ENCODE peak calls at places on chromosome 15, in nine cellular contexts. K is left lung, O is transverse colon, J is uterus, Y is neuronal stem cell, Q is adrenal gland, F is spleen, S is left ventricle myocardium inferior, G is stomach. R is an unnamed sample.

GRCh38 chr15:23497710-23498111 is 50.7 kb upstream of the GOLGA6L2 start:
- DNase-seq in O (no peak), F (no peak), J (no peak), Y (no peak), K (no peak), S (no peak), G (no peak), Q (no peak), R (no peak)

GRCh38 chr15:91552555-91552954 is 301.0 kb upstream of the SLCO3A1 start:
- DNase-seq in O (no peak), J (no peak), K (no peak), F (no peak), G (no peak), S (no peak), Y (no peak), Q (no peak), R (no peak)

GRCh38 chr15:78840661-78841060 is 29.4 kb upstream of the ADAMTS7 start:
- DNase-seq in S (no peak), Y (no peak), J (no peak), K (no peak), O (no peak), G (no peak), Q (no peak), F (peak; percentile 69), R (peak; percentile 76)

GRCh38 chr15:49494842-49495241 is 71.8 kb downstream of the FGF7 start:
- DNase-seq in O (no peak), G (no peak), S (no peak), K (no peak), J (no peak), Y (no peak), Q (no peak), F (no peak), R (no peak)

GRCh38 chr15:41936649-41937567 is 35.4 kb downstream of the EHD4 start:
- DNase-seq in F (peak; percentile 86), Y (no peak), G (peak; percentile 48), O (peak; percentile 46), K (no peak), S (no peak), J (no peak), Q (peak; percentile 60), R (no peak)

GRCh38 chr15:95684693-95685115 is 645.8 kb upstream of the NR2F2 start:
- DNase-seq in K (no peak), O (no peak), G (no peak), J (no peak), S (no peak), Y (no peak), F (no peak), Q (peak; percentile 25), R (no peak)

GRCh38 chr15:69154684-69155083 is 5.8 kb upstream of the GLCE start:
- DNase-seq in J (no peak), O (no peak), Q (no peak), G (no peak), K (no peak), Y (no peak), S (no peak), F (no peak), R (no peak)

GRCh38 chr15:77032647-77033416 is 37.9 kb downstream of the PSTPIP1 start:
- DNase-seq in G (peak; percentile 25), F (peak; percentile 68), O (peak; percentile 7), S (no peak), K (peak; percentile 29), Y (no peak), J (peak; percentile 11), Q (peak; percentile 16), R (no peak)

GRCh38 chr15:66505430-66505811 is 295 bp downstream of the ZWILCH start:
- DNase-seq in Y (no peak), J (no peak), O (no peak), G (no peak), F (no peak), Q (no peak), K (no peak), S (no peak), R (no peak)

GRCh38 chr15:66504563-66505429 is at the start of the genes RPL4 and ZWILCH:
- DNase-seq in O (peak; percentile 82), Q (peak; percentile 78), F (peak; percentile 94), Y (peak; percentile 67), S (peak; percentile 81), K (peak; percentile 81), G (peak; percentile 82), J (peak; percentile 78), R (peak; percentile 86)

GRCh38 chr15:66502491-66502890 is 2.2 kb downstream of the RPL4 start:
- DNase-seq in O (no peak), S (no peak), F (no peak), G (no peak), Q (no peak), Y (no peak), J (no peak), K (no peak), R (no peak)

GRCh38 chr15:66505818-66506217 is 692 bp downstream of the ZWILCH start:
- DNase-seq in S (no peak), Q (no peak), G (no peak), F (no peak), J (no peak), Y (no peak), K (no peak), O (no peak), R (no peak)

GRCh38 chr15:66503780-66504562 is 684 bp downstream of the RPL4 start:
- DNase-seq in F (no peak), Q (no peak), K (no peak), O (no peak), Y (no peak), S (no peak), J (no peak), G (no peak), R (no peak)
- H3K36me3 ChIP-seq in F (peaks cover 45% of the 10 kb centered on the region), Q (no peaks in the 10 kb centered on the region), K (peaks cover 43% of the 10 kb centered on the region), O (peaks cover 38% of the 10 kb centered on the region), Y (peaks cover 53% of the 10 kb centered on the region), S (peaks cover 45% of the 10 kb centered on the region), J (no peaks in the 10 kb centered on the region), G (peaks cover 43% of the 10 kb centered on the region), R (peaks cover 40% of the 10 kb centered on the region)

GRCh38 chr15:98805434-98806274 is 157.3 kb downstream of the IGF1R start:
- DNase-seq in J (no peak), K (no peak), S (no peak), O (peak; percentile 35), F (no peak), Y (no peak), G (no peak), Q (no peak), R (no peak)
- H3K4me1 ChIP-seq in J (peaks cover 15% of the 10 kb centered on the region), K (peaks cover 9% of the 10 kb centered on the region), S (peaks cover 69% of the 10 kb centered on the region), O (peaks cover 41% of the 10 kb centered on the region), F (peaks cover 4% of the 10 kb centered on the region), Y (peaks cover 23% of the 10 kb centered on the region), G (peaks cover 29% of the 10 kb centered on the region), Q (peaks cover 8% of the 10 kb centered on the region), R (peaks cover 46% of the 10 kb centered on the region)

GRCh38 chr15:89197503-89197971 is 23.8 kb downstream of the RLBP1 start:
- DNase-seq in K (peak; percentile 54), Q (no peak), G (no peak), Y (peak; percentile 80), S (no peak), J (no peak), O (peak; percentile 41), F (no peak), R (no peak)
- H3K36me3 ChIP-seq in K (peaks cover 89% of the 10 kb centered on the region), Q (no peaks in the 10 kb centered on the region), G (peaks cover 99% of the 10 kb centered on the region), Y (peaks cover 20% of the 10 kb centered on the region), S (peaks cover 73% of the 10 kb centered on the region), J (no peaks in the 10 kb centered on the region), O (peaks cover 15% of the 10 kb centered on the region), F (peaks cover 93% of the 10 kb centered on the region), R (peaks cover 50% of the 10 kb centered on the region)

DNA sequence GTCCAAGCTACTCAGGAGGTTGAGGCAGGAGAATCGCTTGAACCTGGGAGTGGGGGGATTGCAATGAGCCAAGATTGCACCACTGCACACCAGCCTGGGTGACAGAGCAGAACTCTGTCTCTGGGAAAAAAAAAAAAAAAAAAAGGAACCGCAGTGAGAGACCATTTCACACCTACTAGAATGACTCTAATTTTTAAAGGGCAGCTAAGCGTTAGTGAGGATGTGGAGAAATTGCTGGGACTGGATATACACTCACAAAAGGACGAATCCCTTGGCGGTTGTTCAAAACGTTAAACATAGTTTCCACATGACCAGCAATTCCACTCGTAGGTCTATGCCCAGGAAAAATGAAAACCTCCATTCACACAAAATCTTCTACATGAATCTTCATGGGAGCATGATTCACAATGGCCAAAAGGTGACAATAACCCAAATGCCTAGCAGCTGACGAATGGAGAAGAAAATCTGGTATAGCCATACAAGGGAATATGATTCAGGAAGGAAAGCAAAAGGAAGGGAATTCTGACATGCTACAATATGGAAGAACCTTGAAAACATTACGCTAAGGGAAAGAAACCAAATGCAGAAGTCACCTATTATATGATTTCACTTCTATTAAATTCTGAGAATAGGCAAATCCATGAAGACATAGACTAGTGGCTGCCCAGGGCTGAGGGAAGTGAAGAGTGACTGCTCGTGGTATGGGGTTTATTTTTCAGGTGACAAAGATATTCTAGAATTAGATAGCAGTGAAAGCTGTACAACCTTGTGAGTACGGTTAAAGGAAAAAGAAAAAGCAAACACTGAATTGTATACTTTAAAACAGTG is 126.9 kb downstream of the CHSY1 start:
- DNase-seq in O (no peak), F (peak; percentile 74), K (no peak), Y (no peak), J (no peak), S (no peak), G (no peak), Q (no peak), R (no peak)
- H3K4me1 ChIP-seq in O (peaks cover 13% of the 10 kb centered on the region), F (peaks cover 38% of the 10 kb centered on the region), K (peaks cover 19% of the 10 kb centered on the region), Y (peaks cover 19% of the 10 kb centered on the region), J (peaks cover 15% of the 10 kb centered on the region), S (peaks cover 52% of the 10 kb centered on the region), G (peaks cover 22% of the 10 kb centered on the region), Q (peaks cover 22% of the 10 kb centered on the region), R (peaks cover 42% of the 10 kb centered on the region)

DNA sequence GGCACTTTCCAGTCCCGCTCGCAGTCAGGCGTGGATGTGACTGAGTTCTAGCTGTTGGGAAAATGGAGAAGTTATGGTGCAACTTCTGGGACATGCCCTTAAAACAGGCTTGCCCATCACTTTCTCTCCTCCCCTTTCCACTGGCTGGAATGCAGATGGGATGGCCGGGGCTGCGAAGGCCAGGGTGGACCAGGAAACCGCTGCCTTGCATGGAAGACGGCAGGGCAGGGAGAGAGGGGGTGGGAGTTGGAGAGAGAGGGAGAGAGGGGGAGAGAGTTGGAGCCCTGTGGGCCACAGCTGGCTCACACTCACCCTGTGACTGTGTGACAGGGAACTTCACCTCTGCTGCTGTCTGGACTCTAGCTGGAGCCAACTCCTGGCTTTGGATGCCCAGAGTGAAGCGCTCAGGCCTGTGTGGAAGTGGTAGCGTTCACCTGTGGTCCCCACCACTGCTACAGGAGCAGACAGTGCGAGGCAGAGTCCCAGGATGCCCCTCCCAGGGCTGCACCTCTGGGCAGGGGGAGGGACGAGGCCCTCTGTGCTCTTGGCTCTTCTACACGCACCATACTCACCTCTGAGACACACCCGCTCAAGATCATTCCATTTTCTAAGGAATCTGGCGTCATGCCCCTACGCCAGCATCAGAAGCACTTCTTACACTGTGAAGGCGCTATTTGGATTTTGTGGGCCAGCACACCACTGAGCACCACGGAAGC is 36.6 kb downstream of the KLHL25 start:
- DNase-seq in F (peak; percentile 40), G (no peak), J (no peak), Y (no peak), S (no peak), O (no peak), K (peak; percentile 22), Q (no peak), R (peak; percentile 40)
- H3K36me3 ChIP-seq in F (peaks cover 10% of the 10 kb centered on the region), G (peaks cover 30% of the 10 kb centered on the region), J (no peaks in the 10 kb centered on the region), Y (peaks cover 95% of the 10 kb centered on the region), S (peaks cover 8% of the 10 kb centered on the region), O (no peaks in the 10 kb centered on the region), K (peaks cover 8% of the 10 kb centered on the region), Q (no peaks in the 10 kb centered on the region), R (no peaks in the 10 kb centered on the region)